ENCODE peak calls at places on chromosomes 16 and 17, in nine cellular contexts. P, R, H, Z, J, I, E, F and A are unnamed samples.

GRCh38 chr17:79652999-79653643 is 42.3 kb upstream of the RBFOX3 start:
- DNase-seq in J (no peak), F (no peak), E (no peak), H (no peak), P (no peak), Z (no peak), I (no peak), R (no peak), A (no peak)

GRCh38 chr16:54236761-54237160 is 49.8 kb downstream of the IRX3 start:
- DNase-seq in I (no peak), Z (no peak), R (no peak), J (peak), H (no peak), F (no peak), E (no peak), P (no peak), A (no peak)

GRCh38 chr17:9204623-9205329 is 183.5 kb downstream of the NTN1 start:
- DNase-seq in E (no peak), Z (no peak), F (no peak), R (no peak), H (no peak), P (no peak), I (no peak), J (no peak), A (no peak)

GRCh38 chr17:40097931-40098845 is 2.2 kb downstream of the NR1D1 start:
- DNase-seq in H (no peak), R (peak), J (no peak), Z (no peak), P (no peak), E (no peak), I (peak), F (no peak), A (peak)

GRCh38 chr17:75652934-75653549 is 13.9 kb downstream of the RECQL5 start:
- DNase-seq in Z (peak), J (peak), R (no peak), F (no peak), P (no peak), H (peak), E (peak), I (peak), A (no peak)

GRCh38 chr17:82103588-82104451 is 5.8 kb upstream of the FASN start:
- DNase-seq in J (no peak), I (peak), Z (no peak), R (peak), E (no peak), P (no peak), F (no peak), H (peak), A (peak)

GRCh38 chr17:63082952-63083351 is 116.9 kb downstream of the TANC2 start:
- DNase-seq in E (no peak), P (no peak), I (peak), H (no peak), Z (no peak), R (no peak), F (no peak), J (peak), A (no peak)

GRCh38 chr17:15122857-15123256 is 142.3 kb downstream of the PMP22 start:
- DNase-seq in R (no peak), H (no peak), J (no peak), E (no peak), Z (no peak), F (no peak), I (no peak), P (no peak), A (no peak)

GRCh38 chr16:3665508-3665907 is 11.0 kb downstream of the DNASE1 start:
- DNase-seq in R (no peak), H (no peak), J (no peak), P (no peak), I (no peak), Z (peak), E (no peak), F (peak), A (no peak)

GRCh38 chr17:6648181-6648580 is 3.2 kb downstream of the MED31 start:
- DNase-seq in F (no peak), R (no peak), J (no peak), P (no peak), H (no peak), I (peak), E (no peak), Z (no peak), A (no peak)

GRCh38 chr17:73292031-73292531 is 19.7 kb downstream of the CDC42EP4 start:
- DNase-seq in J (peak), E (no peak), Z (no peak), H (no peak), P (peak), R (no peak), I (peak), F (no peak), A (no peak)

GRCh38 chr17:61574542-61575351 is 16.3 kb downstream of the NACA2 start:
- DNase-seq in E (peak), H (peak), I (peak), Z (no peak), P (peak), R (no peak), F (no peak), J (peak), A (no peak)

GRCh38 chr16:27408012-27408601 is 6.1 kb downstream of the IL21R start:
- DNase-seq in Z (peak), P (no peak), I (peak), H (no peak), J (peak), R (no peak), F (no peak), E (no peak), A (no peak)

GRCh38 chr16:79651363-79651762 is 50.8 kb upstream of the MAF start:
- DNase-seq in J (peak), E (no peak), Z (no peak), P (no peak), F (no peak), R (peak), H (no peak), I (peak), A (peak)

GRCh38 chr16:84925092-84925772 is 86.1 kb downstream of the ZDHHC7 start:
- DNase-seq in J (no peak), F (peak), P (peak), Z (peak), I (peak), E (no peak), R (peak), H (peak), A (peak)

GRCh38 chr17:2777242-2777867 is 18.9 kb upstream of the RAP1GAP2 start:
- DNase-seq in I (no peak), E (no peak), P (no peak), F (no peak), H (no peak), J (no peak), R (no peak), Z (no peak), A (no peak)
- H3K4me3 ChIP-seq in I (no peak), E (peak), P (peak), F (no peak), H (peak), J (no peak), R (no peak), Z (no peak), A (no peak)

DNA sequence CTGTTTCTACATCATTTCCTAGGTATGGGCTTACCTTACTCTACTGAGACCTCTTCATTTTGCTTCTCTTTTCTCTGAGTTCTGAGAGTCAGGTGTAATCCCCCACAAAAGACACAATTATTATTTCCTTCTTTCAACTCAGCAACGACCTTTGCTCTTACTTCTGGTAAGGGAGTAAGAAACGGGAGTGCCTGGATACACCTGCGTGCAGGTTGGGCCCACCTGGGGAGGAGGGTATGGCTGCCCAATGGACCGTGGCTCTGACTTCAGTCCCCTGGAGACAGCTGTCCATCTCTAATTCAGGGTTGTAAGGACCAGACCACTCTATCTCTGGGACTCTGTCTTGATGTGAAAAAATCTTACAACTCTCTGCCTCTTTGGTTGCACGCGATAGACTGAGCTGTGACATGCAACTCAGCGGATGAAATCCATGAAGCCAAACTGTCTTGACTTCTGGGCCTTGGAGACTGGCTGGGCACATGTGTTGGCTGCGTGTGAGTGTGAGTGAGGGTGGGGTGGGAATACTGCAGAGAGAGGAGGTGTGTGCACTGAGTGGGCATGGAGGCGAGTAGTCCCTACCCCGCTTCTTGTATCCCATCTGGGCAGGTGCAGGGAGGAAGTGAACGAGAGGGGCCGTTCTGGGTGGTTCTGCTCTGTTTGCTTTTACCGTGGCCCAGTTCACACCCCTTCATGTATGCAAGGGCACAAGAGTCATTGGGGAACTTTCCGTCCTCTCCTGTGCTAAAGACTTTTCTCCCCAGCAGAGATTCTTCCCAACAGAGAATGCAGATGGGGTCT is 1.2 kb downstream of the TMEM238L start:
- DNase-seq in I (no peak), P (no peak), Z (no peak), E (no peak), R (no peak), H (no peak), F (no peak), J (no peak), A (no peak)
- H3K4me3 ChIP-seq in I (no peak), P (no peak), Z (no peak), E (no peak), R (no peak), H (no peak), F (no peak), J (no peak), A (no peak)

DNA sequence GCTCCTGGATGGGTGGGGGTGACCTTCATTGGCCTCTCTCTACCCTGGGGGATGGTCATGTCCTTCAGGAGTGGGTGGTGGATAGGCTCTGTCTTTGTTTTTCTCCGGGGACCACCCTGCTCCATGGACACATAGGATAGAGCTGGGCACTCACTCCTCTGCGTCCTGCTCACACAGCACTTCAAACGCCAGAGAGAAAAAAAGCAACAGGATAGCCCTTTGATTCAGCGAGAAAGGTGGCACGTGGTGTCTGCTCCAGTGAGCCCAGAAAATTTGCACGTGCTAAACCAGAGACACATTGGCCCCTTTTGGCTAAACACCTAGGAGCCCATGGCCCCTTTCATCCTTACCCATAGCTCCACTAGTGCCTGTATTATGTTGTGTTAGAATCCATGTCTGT is 90.3 kb downstream of the ASIC2 start:
- DNase-seq in I (no peak), J (no peak), E (no peak), P (no peak), Z (no peak), H (no peak), R (no peak), F (no peak), A (no peak)
- H3K4me3 ChIP-seq in I (no peak), J (no peak), E (no peak), P (no peak), Z (no peak), H (no peak), R (no peak), F (no peak), A (no peak)

DNA sequence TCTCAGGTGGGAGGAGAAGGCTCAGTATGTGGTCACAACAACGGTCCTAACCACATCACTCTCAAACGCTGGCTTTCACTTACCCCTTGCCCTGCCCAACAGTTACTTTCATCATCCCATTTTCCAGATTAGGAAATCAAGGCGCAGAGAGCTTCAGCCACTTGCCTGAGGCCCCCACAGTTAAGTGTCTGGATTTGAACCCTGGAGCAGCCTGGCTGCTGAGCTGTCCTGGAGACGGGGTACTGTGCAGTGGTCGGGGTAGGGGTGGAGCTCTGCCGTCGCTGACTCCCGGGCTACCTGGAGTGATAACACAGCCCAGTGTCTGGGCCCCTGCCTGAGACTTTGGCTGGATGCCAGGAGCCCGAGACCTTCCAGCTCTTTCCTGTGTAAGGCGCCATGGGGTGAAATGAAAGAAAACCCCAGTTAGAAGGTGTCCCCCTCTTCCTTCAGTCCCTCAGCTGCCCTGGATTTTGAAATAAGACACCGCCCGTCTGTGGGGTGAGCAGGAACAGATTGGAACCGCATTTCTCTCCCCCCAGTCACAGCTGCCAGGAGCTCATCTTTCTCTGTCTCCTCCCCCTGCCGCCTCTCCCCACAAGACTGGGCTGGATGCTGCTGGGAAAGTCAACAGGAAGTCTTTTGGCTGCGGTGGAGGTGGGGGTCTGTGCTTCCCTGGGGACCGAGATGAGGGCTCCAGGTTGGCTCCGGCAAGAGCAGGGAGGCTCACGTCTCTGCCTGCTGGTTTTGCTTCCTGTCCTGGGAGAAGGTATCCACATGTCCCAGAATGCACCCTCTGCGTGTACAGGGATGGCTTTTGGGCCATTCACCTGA is 280.2 kb downstream of the SEC14L1 start:
- DNase-seq in F (peak), J (peak), P (no peak), I (peak), R (peak), E (no peak), Z (peak), H (peak), A (no peak)
- H3K4me3 ChIP-seq in F (peak), J (no peak), P (no peak), I (no peak), R (no peak), E (no peak), Z (peak), H (no peak), A (no peak)

GRCh38 chr17:38510424-38511125 is 82.3 kb downstream of the ARHGAP23 start:
- DNase-seq in P (no peak), E (no peak), R (no peak), J (peak), H (peak), I (peak), Z (no peak), F (no peak), A (peak)
- H3K4me3 ChIP-seq in P (no peak), E (no peak), R (no peak), J (no peak), H (peak), I (no peak), Z (no peak), F (no peak), A (no peak)

GRCh38 chr16:85935391-85935956 is 36.5 kb downstream of the IRF8 start:
- DNase-seq in R (no peak), I (no peak), E (no peak), H (no peak), P (no peak), F (no peak), J (no peak), Z (no peak), A (no peak)
- H3K4me3 ChIP-seq in R (no peak), I (no peak), E (no peak), H (no peak), P (no peak), F (peak), J (no peak), Z (peak), A (no peak)

GRCh38 chr16:75860654-75861053 is 134.4 kb upstream of the CPHXL start:
- DNase-seq in H (peak), J (peak), F (no peak), E (no peak), P (no peak), Z (no peak), I (no peak), R (no peak), A (no peak)
- H3K4me3 ChIP-seq in H (no peak), J (no peak), F (no peak), E (no peak), P (no peak), Z (no peak), I (no peak), R (no peak), A (no peak)